ENCODE peak calls at places on chromosome 14, in ten cellular contexts. B is stimulated activated CD8-positive, alpha-beta memory T cell treated with anti-CD3 and anti-CD28 coated beads, Interleukin-4, amount 100 ng/mL, for 48 hours; K is ovary; P is activated naive CD8-positive, alpha-beta T cell treated with anti-CD3 and anti-CD28 coated beads, Interleukin-2, amount 50 U/mL, for 24 hours; W is ELR; H is NCI-H510A; R is frontal cortex; S is AG10803; G is HFF-Myc; C is nephron progenitor cell. V is an unnamed sample.

GRCh38 chr14:87334997-87335675 is 657.8 kb downstream of the GALC start:
- DNase-seq in B (no peak), K (no peak), P (no peak), W (no peak), H (no peak), R (no peak), S (peak), G (no peak), C (no peak), V (no peak)

GRCh38 chr14:89125216-89125615 is 291.8 kb downstream of the FOXN3 start:
- DNase-seq in B (no peak), K (no peak), P (no peak), W (no peak), H (no peak), R (no peak), S (no peak), G (no peak), C (no peak), V (no peak)

GRCh38 chr14:63840981-63841380 is 11.8 kb upstream of the SYNE2 start:
- DNase-seq in B (peak), K (no peak), P (peak), W (peak), H (no peak), R (no peak), S (no peak), G (no peak), C (no peak), V (peak)

GRCh38 chr14:78075033-78075432 is 95.1 kb upstream of the NRXN3 start:
- DNase-seq in B (no peak), K (no peak), P (no peak), W (no peak), H (peak), R (no peak), S (no peak), G (no peak), C (no peak), V (no peak)

GRCh38 chr14:98146416-98146815 is 1125.6 kb downstream of the BCL11B start:
- DNase-seq in B (no peak), K (no peak), P (no peak), W (no peak), H (no peak), R (no peak), S (no peak), G (no peak), C (no peak), V (no peak)

GRCh38 chr14:26121181-26121580 is 476.7 kb downstream of the NOVA1 start:
- DNase-seq in B (no peak), K (no peak), P (no peak), W (no peak), H (no peak), R (no peak), S (no peak), G (no peak), C (no peak), V (no peak)

GRCh38 chr14:102778616-102779351 is 1.5 kb downstream of the TRAF3 start:
- DNase-seq in B (no peak), K (no peak), P (no peak), W (peak), H (no peak), R (no peak), S (no peak), G (no peak), C (no peak), V (no peak)

GRCh38 chr14:77000340-77001235 is 27.9 kb downstream of the IRF2BPL start:
- DNase-seq in B (no peak), K (peak), P (no peak), W (peak), H (peak), R (peak), S (peak), G (no peak), C (peak), V (peak)

GRCh38 chr14:95255013-95255412 is 64.7 kb downstream of the CLMN start:
- DNase-seq in B (no peak), K (no peak), P (no peak), W (no peak), H (no peak), R (no peak), S (no peak), G (no peak), C (no peak), V (no peak)

GRCh38 chr14:52954346-52955214 is 3.7 kb upstream of the FERMT2 start:
- DNase-seq in B (no peak), K (no peak), P (no peak), W (no peak), H (no peak), R (no peak), S (no peak), G (no peak), C (no peak), V (no peak)

GRCh38 chr14:102591372-102591943 is 991 bp upstream of the RCOR1 start:
- DNase-seq in B (peak), K (peak), P (peak), W (peak), H (no peak), R (peak), S (no peak), G (no peak), C (peak), V (peak)

GRCh38 chr14:106802413-106803364 is 1276.3 kb downstream of the TMEM121 start:
- DNase-seq in B (peak), K (no peak), P (peak), W (no peak), H (peak), R (no peak), S (no peak), G (no peak), C (no peak), V (no peak)

GRCh38 chr14:52003324-52003723 is 14.0 kb downstream of the RTRAF start:
- DNase-seq in B (no peak), K (no peak), P (no peak), W (no peak), H (no peak), R (no peak), S (no peak), G (no peak), C (no peak), V (no peak)

GRCh38 chr14:91032250-91032649 is 28.2 kb downstream of the RPS6KA5 start:
- DNase-seq in B (no peak), K (no peak), P (no peak), W (no peak), H (no peak), R (no peak), S (peak), G (no peak), C (no peak), V (no peak)

GRCh38 chr14:36020120-36021029 is 156.1 kb downstream of the PTCSC3 start:
- DNase-seq in B (no peak), K (no peak), P (no peak), W (no peak), H (no peak), R (no peak), S (no peak), G (no peak), C (no peak), V (no peak)

GRCh38 chr14:79016828-79017505 is 846.8 kb downstream of the NRXN3 start:
- DNase-seq in B (no peak), K (no peak), P (no peak), W (peak), H (no peak), R (no peak), S (peak), G (peak), C (no peak), V (no peak)

GRCh38 chr14:91929700-91930099 is 17.8 kb downstream of the FBLN5 start:
- DNase-seq in B (no peak), K (no peak), P (no peak), W (no peak), H (no peak), R (no peak), S (peak), G (no peak), C (no peak), V (no peak)

GRCh38 chr14:58138719-58139482 is 13.1 kb downstream of the ARMH4 start:
- DNase-seq in B (no peak), K (no peak), P (no peak), W (no peak), H (no peak), R (no peak), S (no peak), G (no peak), C (no peak), V (no peak)

GRCh38 chr14:74804219-74804825 is 41.2 kb downstream of the YLPM1 start:
- DNase-seq in B (no peak), K (no peak), P (no peak), W (peak), H (no peak), R (no peak), S (peak), G (peak), C (no peak), V (no peak)

GRCh38 chr14:92503756-92504491 is 9.7 kb upstream of the RIN3 start:
- DNase-seq in B (no peak), K (no peak), P (no peak), W (peak), H (no peak), R (no peak), S (peak), G (peak), C (no peak), V (no peak)

GRCh38 chr14:90632451-90632850 is 183.8 kb downstream of the TTC7B start:
- DNase-seq in B (no peak), K (no peak), P (no peak), W (peak), H (no peak), R (no peak), S (no peak), G (no peak), C (no peak), V (no peak)

GRCh38 chr14:75301666-75302325 is 23.2 kb downstream of the FOS start:
- DNase-seq in B (peak), K (no peak), P (peak), W (no peak), H (no peak), R (no peak), S (peak), G (no peak), C (no peak), V (peak)

GRCh38 chr14:71143391-71144290 is 236.4 kb downstream of the PCNX1 start:
- DNase-seq in B (peak), K (no peak), P (peak), W (peak), H (no peak), R (no peak), S (peak), G (no peak), C (no peak), V (no peak)

GRCh38 chr14:79442776-79443175 is 768.5 kb downstream of the DIO2 start:
- DNase-seq in B (no peak), K (no peak), P (no peak), W (no peak), H (no peak), R (no peak), S (no peak), G (no peak), C (no peak), V (no peak)

GRCh38 chr14:50677527-50678063 is 9.5 kb upstream of the SAV1 start:
- DNase-seq in B (no peak), K (no peak), P (no peak), W (peak), H (no peak), R (no peak), S (peak), G (no peak), C (no peak), V (no peak)

GRCh38 chr14:20799444-20799843 is 3.2 kb downstream of the RNASE1 start:
- DNase-seq in B (no peak), K (no peak), P (no peak), W (no peak), H (no peak), R (no peak), S (no peak), G (no peak), C (no peak), V (no peak)

GRCh38 chr14:91947196-91948184 is at the start of gene FBLN5:
- DNase-seq in B (peak), K (peak), P (peak), W (peak), H (no peak), R (peak), S (peak), G (peak), C (peak), V (peak)

GRCh38 chr14:101502761-101503392 is 58.4 kb upstream of the DIO3 start:
- DNase-seq in B (no peak), K (peak), P (no peak), W (no peak), H (no peak), R (no peak), S (no peak), G (no peak), C (no peak), V (no peak)

GRCh38 chr14:97848351-97848980 is 1051.3 kb downstream of the VRK1 start:
- DNase-seq in B (no peak), K (no peak), P (no peak), W (no peak), H (peak), R (no peak), S (no peak), G (no peak), C (peak), V (no peak)

GRCh38 chr14:104367811-104368750 is 211.5 kb upstream of the C14orf180 start:
- DNase-seq in B (no peak), K (no peak), P (no peak), W (no peak), H (no peak), R (no peak), S (no peak), G (no peak), C (peak), V (peak)

GRCh38 chr14:80695869-80696268 is 245.7 kb downstream of the CEP128 start:
- DNase-seq in B (no peak), K (no peak), P (no peak), W (no peak), H (no peak), R (no peak), S (no peak), G (no peak), C (no peak), V (no peak)

GRCh38 chr14:20848316-20848954 is 42.8 kb upstream of the RNASE3 start:
- DNase-seq in B (no peak), K (no peak), P (no peak), W (peak), H (no peak), R (peak), S (peak), G (no peak), C (no peak), V (no peak)

GRCh38 chr14:22268875-22269274 is 320.1 kb downstream of the DAD1 start:
- DNase-seq in B (no peak), K (no peak), P (no peak), W (peak), H (no peak), R (no peak), S (no peak), G (no peak), C (no peak), V (no peak)